ENCODE peak calls at places on chromosomes 13 and 19, in five cellular contexts. W is fibroblast of lung, Z is H9, F is hepatocyte, I is mammary epithelial cell. E is an unnamed sample. For H3K4me1, the result is how much of the 10 kb centered on the place peaks cover.

GRCh38 chr19:16446108-16447014 is 25.4 kb downstream of the EPS15L1 start:
- DNase-seq in W (no peak), Z (no peak), F (no peak), I (no peak), E (peak)

GRCh38 chr19:16377521-16377920 is 52.9 kb downstream of the KLF2 start:
- DNase-seq in W (no peak), Z (peak), F (no peak), I (no peak), E (peak)

GRCh38 chr19:10227215-10227971 is 3.7 kb downstream of the S1PR2 start:
- DNase-seq in W (peak), Z (peak), F (no peak), I (no peak), E (no peak)

GRCh38 chr13:99022953-99023352 is 45.1 kb upstream of the DOCK9 start:
- DNase-seq in W (no peak), Z (no peak), F (no peak), I (peak), E (no peak)

GRCh38 chr13:44969858-44970484 is 19.3 kb downstream of the NUFIP1 start:
- DNase-seq in W (peak), Z (no peak), F (peak), I (peak), E (no peak)

GRCh38 chr13:77040076-77040475 is 13.1 kb upstream of the FBXL3 start:
- DNase-seq in W (no peak), Z (no peak), F (no peak), I (no peak), E (no peak)

GRCh38 chr19:15634105-15634504 is 6.6 kb upstream of the CYP4F3 start:
- DNase-seq in W (no peak), Z (no peak), F (no peak), I (no peak), E (no peak)

GRCh38 chr13:98500963-98501421 is 75.9 kb downstream of the STK24 start:
- DNase-seq in W (no peak), Z (no peak), F (no peak), I (no peak), E (no peak)

GRCh38 chr13:101917833-101918755 is 465.6 kb downstream of the ITGBL1 start:
- DNase-seq in W (no peak), Z (peak), F (no peak), I (no peak), E (peak)

GRCh38 chr19:926595-927043 is 784 bp downstream of the ARID3A start:
- DNase-seq in W (no peak), Z (no peak), F (peak), I (no peak), E (peak)
- H2AFZ ChIP-seq in W (no peak), Z (no peak), F (no peak), I (peak), E (no peak)

GRCh38 chr19:13723206-13723605 is 41.1 kb upstream of the MRI1 start:
- DNase-seq in W (no peak), Z (no peak), F (no peak), I (peak), E (no peak)
- H3K4me2 ChIP-seq in W (no peak), Z (no peak), F (no peak), I (no peak), E (no peak)

DNA sequence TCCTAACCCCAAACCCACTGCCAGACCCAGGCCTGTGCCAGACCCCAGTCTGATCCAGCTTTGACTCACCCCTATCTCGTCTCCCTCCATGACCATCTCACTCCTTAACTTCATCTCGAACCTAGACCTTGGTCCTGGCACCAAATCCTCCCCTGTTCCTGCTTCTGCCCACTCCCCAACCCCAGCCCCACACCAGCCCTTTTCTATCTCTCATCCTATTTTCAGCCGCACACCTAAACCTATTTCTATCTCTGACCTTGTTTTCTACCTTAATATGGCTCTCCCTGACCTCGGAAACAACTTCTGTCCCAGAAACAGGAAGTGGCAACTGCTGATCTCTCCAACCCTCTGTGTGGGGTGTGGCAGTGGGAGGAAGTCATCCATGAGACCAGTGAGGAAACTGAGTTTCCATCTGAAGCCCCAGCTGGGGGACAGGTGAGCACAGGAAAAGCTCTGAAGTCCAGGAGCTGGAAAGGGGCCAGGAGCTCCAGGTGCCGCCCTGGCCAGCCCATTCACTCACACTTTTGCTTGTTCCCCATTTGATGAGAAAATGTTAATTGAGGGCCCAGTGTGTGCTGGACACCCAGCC is 13.7 kb downstream of the PTH2 start:
- DNase-seq in W (no peak), Z (no peak), F (no peak), I (no peak), E (peak)
- H3K4me1 ChIP-seq in W (under half), Z (under half), F (under half), I (under half), E (under half)

DNA sequence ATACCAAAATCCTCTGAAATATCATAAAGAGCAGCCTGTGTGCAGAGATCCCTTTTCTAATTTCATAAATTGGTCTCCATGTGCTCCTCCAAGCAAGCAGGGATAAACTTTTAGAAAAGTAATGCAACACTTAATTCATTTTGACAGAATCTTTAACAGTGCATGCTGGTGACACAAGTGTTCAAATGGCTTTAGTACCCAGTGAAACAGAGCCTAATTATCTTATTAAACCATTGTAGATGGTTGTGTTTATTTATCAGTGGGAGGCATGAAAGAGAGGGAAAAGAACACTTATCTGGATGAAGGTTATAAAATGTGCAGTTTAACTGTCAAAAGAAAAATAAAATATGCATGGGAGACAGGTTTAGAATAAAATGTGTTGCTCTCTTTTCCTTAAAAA is 945.0 kb upstream of the PCDH20 start:
- DNase-seq in W (no peak), Z (no peak), F (no peak), I (no peak), E (no peak)
- H2AFZ ChIP-seq in W (no peak), Z (no peak), F (no peak), I (no peak), E (no peak)

GRCh38 chr13:106401081-106401480 is 134.4 kb downstream of the EFNB2 start:
- DNase-seq in W (no peak), Z (no peak), F (no peak), I (no peak), E (no peak)

GRCh38 chr13:106407338-106407737 is 128.1 kb downstream of the EFNB2 start:
- DNase-seq in W (no peak), Z (no peak), F (no peak), I (peak), E (no peak)

GRCh38 chr13:106400282-106400681 is 135.2 kb downstream of the EFNB2 start:
- DNase-seq in W (no peak), Z (no peak), F (no peak), I (no peak), E (no peak)

GRCh38 chr13:106403280-106403679 is 132.2 kb downstream of the EFNB2 start:
- DNase-seq in W (no peak), Z (no peak), F (no peak), I (no peak), E (no peak)

GRCh38 chr13:106405731-106406130 is 129.7 kb downstream of the EFNB2 start:
- DNase-seq in W (no peak), Z (no peak), F (no peak), I (no peak), E (no peak)
- H3K4me2 ChIP-seq in W (no peak), Z (no peak), F (no peak), I (no peak), E (no peak)

DNA sequence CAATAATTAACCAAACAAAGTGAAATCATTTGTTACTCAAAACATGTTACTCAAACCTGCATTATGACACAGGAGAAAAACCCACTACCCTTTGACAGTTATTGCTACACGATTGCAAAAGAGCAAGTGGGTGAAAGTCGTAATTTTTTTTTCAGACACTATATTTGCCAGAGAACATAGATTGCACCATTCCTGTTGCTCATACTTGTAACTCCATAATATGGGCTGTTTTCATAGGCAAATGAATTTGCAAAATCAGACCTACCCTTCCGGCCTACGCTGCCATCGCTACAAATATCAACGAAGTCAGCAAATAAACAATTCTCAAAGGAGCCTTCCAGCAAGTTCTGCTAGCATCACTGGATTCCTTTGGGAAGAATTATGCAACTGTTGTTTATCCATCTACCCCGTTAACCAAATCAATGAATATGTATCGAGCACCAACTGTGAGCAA is 396.5 kb downstream of the IRS2 start:
- DNase-seq in W (peak), Z (no peak), F (no peak), I (peak), E (no peak)
- H3K4me1 ChIP-seq in W (under half), Z (under half), F (under half), I (under half), E (under half)